ENCODE peak calls at places on chromosome 1, in six cellular contexts. F, P, Y, U, K and S are unnamed samples.

GRCh38 chr1:220527279-220528048 is 472 bp upstream of the MARK1 start:
- DNase-seq in F (peak; percentile 18), P (no peak), Y (no peak), U (no peak), K (peak; percentile 2), S (no peak)

GRCh38 chr1:1777950-1778826 is at the start of gene NADK:
- DNase-seq in F (no peak), P (peak; percentile 84), Y (peak; percentile 45), U (peak; percentile 75), K (peak; percentile 35), S (peak; percentile 51)

GRCh38 chr1:59204001-59204400 is 92.9 kb upstream of the FGGY start:
- DNase-seq in F (peak; percentile 37), P (no peak), Y (no peak), U (no peak), K (peak; percentile 82), S (no peak)

GRCh38 chr1:159924025-159924790 is 1.1 kb downstream of the TAGLN2 start:
- DNase-seq in F (peak; percentile 84), P (peak; percentile 92), Y (peak; percentile 92), U (peak; percentile 53), K (peak; percentile 88), S (peak; percentile 91)

GRCh38 chr1:80274256-80274655 is 1267.7 kb upstream of the ADGRL4 start:
- DNase-seq in F (no peak), P (no peak), Y (no peak), U (no peak), K (no peak), S (no peak)

GRCh38 chr1:85374160-85374559 is 90.8 kb downstream of the DDAH1 start:
- DNase-seq in F (no peak), P (no peak), Y (peak; percentile 61), U (no peak), K (peak; percentile 62), S (no peak)

GRCh38 chr1:21626921-21627339 is 42.2 kb downstream of the RAP1GAP start:
- DNase-seq in F (no peak), P (no peak), Y (no peak), U (no peak), K (no peak), S (no peak)

GRCh38 chr1:220885971-220886370 is 6.7 kb downstream of the HLX start:
- DNase-seq in F (no peak), P (no peak), Y (no peak), U (no peak), K (no peak), S (no peak)

GRCh38 chr1:216820345-216820744 is 97.1 kb upstream of the ESRRG start:
- DNase-seq in F (no peak), P (no peak), Y (no peak), U (no peak), K (no peak), S (no peak)